ENCODE peak calls at places on chromosomes 4 and X, in ten cellular contexts. K, Q, G, E, Y, F, N, O, J and T are unnamed samples.

GRCh38 chr4:36053931-36054330 is 190.4 kb downstream of the ARAP2 start:
- DNase-seq in K (no peak), Q (no peak), G (no peak), E (no peak), Y (no peak), F (no peak), N (no peak), O (no peak), J (no peak), T (no peak)

GRCh38 chrX:114619874-114620273 is 36.0 kb downstream of the HTR2C start:
- DNase-seq in K (no peak), Q (no peak), G (no peak), E (no peak), Y (no peak), F (no peak), N (peak; percentile 6), O (peak; percentile 1), J (peak; percentile 20), T (no peak)

GRCh38 chrX:8345473-8345872 is 119.2 kb upstream of the VCX3B start:
- DNase-seq in K (no peak), Q (no peak), G (no peak), E (no peak), Y (no peak), F (no peak), N (no peak), O (no peak), J (no peak), T (no peak)

GRCh38 chrX:119688856-119689455 is 4.0 kb downstream of the SEPTIN6 start:
- DNase-seq in K (no peak), Q (no peak), G (no peak), E (no peak), Y (no peak), F (no peak), N (no peak), O (no peak), J (no peak), T (no peak)

GRCh38 chr4:128823025-128823661 is 13.6 kb downstream of the JADE1 start:
- DNase-seq in K (no peak), Q (no peak), G (no peak), E (no peak), Y (peak; percentile 21), F (no peak), N (no peak), O (peak; percentile 46), J (no peak), T (no peak)

GRCh38 chrX:856901-857300 is 226.3 kb downstream of the SHOX start:
- DNase-seq in K (no peak), Q (no peak), G (no peak), E (no peak), Y (no peak), F (no peak), N (no peak), O (no peak), J (no peak), T (no peak)

GRCh38 chrX:71128915-71129765 is 10.7 kb downstream of the MED12 start:
- DNase-seq in K (peak; percentile 80), Q (no peak), G (peak; percentile 77), E (peak; percentile 72), Y (no peak), F (no peak), N (peak; percentile 64), O (peak; percentile 64), J (peak; percentile 65), T (no peak)

GRCh38 chr4:48315728-48316630 is 25.4 kb upstream of the SLAIN2 start:
- DNase-seq in K (no peak), Q (no peak), G (no peak), E (peak; percentile 34), Y (peak; percentile 66), F (no peak), N (peak; percentile 86), O (peak; percentile 64), J (peak; percentile 41), T (peak; percentile 32)

GRCh38 chr4:8762356-8762755 is 109.3 kb downstream of the HMX1 start:
- DNase-seq in K (peak; percentile 37), Q (no peak), G (no peak), E (no peak), Y (no peak), F (no peak), N (no peak), O (no peak), J (no peak), T (no peak)
- H3K27ac ChIP-seq in K (no peak overlapping the region), Q (no peak overlapping the region), G (no peak overlapping the region), E (no peak overlapping the region), Y (no peak overlapping the region), F (no peak overlapping the region), N (no peak overlapping the region), O (no peak overlapping the region), J (no peak overlapping the region), T (no peak overlapping the region)

GRCh38 chrX:15672886-15673285 is 8.3 kb upstream of the CLTRN start:
- DNase-seq in K (no peak), Q (no peak), G (no peak), E (no peak), Y (no peak), F (no peak), N (no peak), O (no peak), J (no peak), T (no peak)

GRCh38 chrX:15675490-15675921 is 10.9 kb upstream of the CLTRN start:
- DNase-seq in K (peak; percentile 93), Q (peak; percentile 98), G (peak; percentile 91), E (peak; percentile 82), Y (peak; percentile 70), F (no peak), N (peak; percentile 80), O (no peak), J (peak; percentile 72), T (no peak)

GRCh38 chrX:15674899-15675489 is 10.4 kb upstream of the CLTRN start:
- DNase-seq in K (peak; percentile 97), Q (no peak), G (peak; percentile 94), E (peak; percentile 94), Y (peak; percentile 80), F (peak; percentile 89), N (peak; percentile 89), O (peak; percentile 93), J (peak; percentile 65), T (peak; percentile 85)

GRCh38 chrX:15673970-15674369 is 9.4 kb upstream of the CLTRN start:
- DNase-seq in K (no peak), Q (no peak), G (no peak), E (no peak), Y (no peak), F (no peak), N (no peak), O (no peak), J (no peak), T (no peak)

DNA sequence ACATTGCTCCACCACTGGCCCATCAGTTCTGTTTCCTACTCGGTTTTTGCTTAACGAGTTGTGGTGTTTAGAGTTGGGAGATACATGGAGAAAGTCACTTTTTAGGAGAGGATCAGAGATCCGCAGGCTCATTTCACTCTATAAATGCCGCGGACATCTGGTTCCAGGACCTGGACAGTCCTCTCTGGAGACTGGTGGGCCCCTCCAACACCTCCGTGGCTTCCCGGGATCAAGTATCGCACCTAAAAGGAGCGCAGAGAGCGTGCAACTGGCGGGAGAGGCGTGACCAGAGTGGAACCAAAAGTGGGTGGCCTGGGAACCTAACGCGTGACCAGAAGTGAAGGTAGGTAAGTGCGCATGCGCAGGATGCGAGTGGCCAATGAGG is 9.9 kb upstream of the CLTRN start:
- DNase-seq in K (peak; percentile 99), Q (peak; percentile 97), G (peak; percentile 97), E (peak; percentile 94), Y (peak; percentile 87), F (peak; percentile 94), N (peak; percentile 86), O (no peak), J (peak; percentile 89), T (no peak)
- TF ChIP-seq POLR2AphosphoS5 in K (no peak), Q (no peak), G (peak; percentile 82), E (no peak), Y (no peak), F (no peak), N (no peak), O (no peak), J (peak; percentile 29), T (no peak)

DNA sequence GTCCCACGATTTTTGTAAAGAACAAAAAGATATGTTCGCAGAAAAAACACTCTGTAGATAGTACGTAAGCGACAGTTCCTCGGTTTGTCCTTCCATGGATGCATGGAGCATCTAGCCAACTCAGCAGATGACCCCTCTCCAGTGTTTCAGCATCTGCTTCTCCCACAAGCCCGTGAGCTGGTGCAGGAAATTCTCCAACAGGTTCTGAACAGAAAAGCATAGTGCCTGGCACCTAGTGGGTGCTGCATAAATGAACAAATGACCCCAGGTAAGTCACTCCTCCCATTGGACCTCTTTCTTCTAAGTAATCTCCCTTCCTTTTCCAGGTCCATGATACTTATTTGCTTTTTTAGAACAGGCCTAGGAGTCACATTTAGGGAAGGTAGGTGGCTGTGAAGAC is 966 bp upstream of the KIAA0232 start:
- DNase-seq in K (no peak), Q (no peak), G (no peak), E (no peak), Y (no peak), F (no peak), N (no peak), O (no peak), J (no peak), T (no peak)
- H3K4me3 ChIP-seq in K (peak overlapping the region; percentile 98), Q (peak overlapping the region; percentile 100), G (peak overlapping the region; percentile 94), E (peak overlapping the region; percentile 70), Y (no peak overlapping the region), F (peak overlapping the region; percentile 75), N (peak overlapping the region; percentile 56), O (peak overlapping the region; percentile 72), J (no peak overlapping the region), T (no peak overlapping the region)

GRCh38 chr4:71260544-71260943 is 78.3 kb upstream of the SLC4A4 start:
- DNase-seq in K (no peak), Q (no peak), G (no peak), E (no peak), Y (no peak), F (no peak), N (no peak), O (no peak), J (no peak), T (no peak)

GRCh38 chr4:71257761-71258160 is 81.1 kb upstream of the SLC4A4 start:
- DNase-seq in K (no peak), Q (no peak), G (no peak), E (no peak), Y (no peak), F (no peak), N (no peak), O (no peak), J (no peak), T (no peak)

GRCh38 chr4:71258323-71258722 is 80.5 kb upstream of the SLC4A4 start:
- DNase-seq in K (no peak), Q (no peak), G (no peak), E (no peak), Y (no peak), F (no peak), N (no peak), O (no peak), J (no peak), T (no peak)

GRCh38 chr4:71259911-71260331 is 78.9 kb upstream of the SLC4A4 start:
- DNase-seq in K (no peak), Q (no peak), G (no peak), E (peak; percentile 53), Y (no peak), F (no peak), N (no peak), O (no peak), J (no peak), T (no peak)

DNA sequence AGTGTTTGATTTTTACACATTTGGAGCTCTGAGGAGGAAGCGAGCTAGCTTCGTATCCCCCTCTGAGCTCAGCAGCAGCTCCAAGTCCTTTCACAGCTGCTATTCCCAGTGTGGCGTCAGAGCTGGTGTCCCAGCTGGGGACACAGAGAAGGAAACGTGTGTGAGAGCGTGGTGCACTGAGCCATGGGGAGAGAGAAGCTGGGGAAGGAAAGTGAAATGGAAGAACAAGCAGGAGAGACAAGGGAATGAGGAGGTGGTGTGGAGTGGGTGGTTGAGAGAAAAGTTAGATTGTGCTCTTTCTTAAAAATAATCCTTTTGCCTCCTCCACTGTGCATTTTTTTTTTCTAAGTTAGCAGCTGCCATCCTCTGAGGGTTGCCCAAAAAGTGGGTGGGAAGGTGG is 79.5 kb upstream of the SLC4A4 start:
- DNase-seq in K (no peak), Q (no peak), G (no peak), E (no peak), Y (no peak), F (no peak), N (no peak), O (no peak), J (no peak), T (no peak)
- H3K27ac ChIP-seq in K (no peak overlapping the region), Q (no peak overlapping the region), G (no peak overlapping the region), E (no peak overlapping the region), Y (no peak overlapping the region), F (no peak overlapping the region), N (no peak overlapping the region), O (no peak overlapping the region), J (no peak overlapping the region), T (no peak overlapping the region)